ENCODE peak calls at places on chromosomes 1 and 21, in four cellular contexts. One of them, this sample, is unnamed.

GRCh38 chr21:15617968-15618367 is 111.8 kb upstream of the USP25 start:
- DNase-seq in neural progenitor cell: peak; percentile 44
- DNase-seq in GM23338: peak; percentile 46
- DNase-seq in WERI-Rb-1: no peak
- DNase-seq in this sample: peak; percentile 64

GRCh38 chr21:31665397-31665796 is 5.9 kb downstream of the SOD1 start:
- DNase-seq in neural progenitor cell: no peak
- DNase-seq in GM23338: no peak
- DNase-seq in WERI-Rb-1: no peak
- DNase-seq in this sample: peak; percentile 27

GRCh38 chr1:242890211-242890741 is 364.8 kb downstream of the CEP170 start:
- DNase-seq in neural progenitor cell: peak; percentile 85
- DNase-seq in GM23338: peak; percentile 80
- DNase-seq in WERI-Rb-1: no peak
- DNase-seq in this sample: peak; percentile 42

GRCh38 chr21:34707876-34708325 is 39.1 kb downstream of the CLIC6 start:
- DNase-seq in neural progenitor cell: no peak
- DNase-seq in GM23338: no peak
- DNase-seq in WERI-Rb-1: no peak
- DNase-seq in this sample: no peak

GRCh38 chr1:31867546-31867945 is 51.7 kb upstream of the SPOCD1 start:
- DNase-seq in neural progenitor cell: no peak
- DNase-seq in GM23338: no peak
- DNase-seq in WERI-Rb-1: no peak
- DNase-seq in this sample: no peak

GRCh38 chr1:12555411-12556367 is 62.3 kb downstream of the DHRS3 start:
- DNase-seq in neural progenitor cell: no peak
- DNase-seq in GM23338: no peak
- DNase-seq in WERI-Rb-1: no peak
- DNase-seq in this sample: no peak

GRCh38 chr1:119674835-119675289 is 26.8 kb upstream of the ZNF697 start:
- DNase-seq in neural progenitor cell: no peak
- DNase-seq in GM23338: peak; percentile 82
- DNase-seq in WERI-Rb-1: peak; percentile 61
- DNase-seq in this sample: peak; percentile 77

GRCh38 chr1:75602486-75602885 is 8.4 kb downstream of the SLC44A5 start:
- DNase-seq in neural progenitor cell: no peak
- DNase-seq in GM23338: no peak
- DNase-seq in WERI-Rb-1: no peak
- DNase-seq in this sample: no peak

GRCh38 chr1:38334930-38335592 is 288.5 kb upstream of the POU3F1 start:
- DNase-seq in neural progenitor cell: no peak
- DNase-seq in GM23338: no peak
- DNase-seq in WERI-Rb-1: peak; percentile 8
- DNase-seq in this sample: no peak

GRCh38 chr1:162353078-162353477 is 23.6 kb downstream of the SPATA46 start:
- DNase-seq in neural progenitor cell: no peak
- DNase-seq in GM23338: no peak
- DNase-seq in WERI-Rb-1: no peak
- DNase-seq in this sample: no peak

GRCh38 chr21:33871171-33871570 is 44.4 kb downstream of the ATP5PO start:
- DNase-seq in neural progenitor cell: no peak
- DNase-seq in GM23338: no peak
- DNase-seq in WERI-Rb-1: no peak
- DNase-seq in this sample: peak; percentile 49

GRCh38 chr1:14910947-14911721 is 242.4 kb upstream of the TMEM51 start:
- DNase-seq in neural progenitor cell: no peak
- DNase-seq in GM23338: no peak
- DNase-seq in WERI-Rb-1: no peak
- DNase-seq in this sample: peak; percentile 96

GRCh38 chr1:225772848-225773247 is 4.8 kb upstream of the SRP9 start:
- DNase-seq in neural progenitor cell: no peak
- DNase-seq in GM23338: no peak
- DNase-seq in WERI-Rb-1: no peak
- DNase-seq in this sample: no peak

GRCh38 chr1:165828103-165828558 is 717 bp downstream of the UCK2 start:
- DNase-seq in neural progenitor cell: peak; percentile 65
- DNase-seq in GM23338: peak; percentile 54
- DNase-seq in WERI-Rb-1: peak; percentile 50
- DNase-seq in this sample: peak; percentile 64

GRCh38 chr1:47527653-47528272 is 89.9 kb downstream of the FOXD2 start:
- DNase-seq in neural progenitor cell: peak; percentile 46
- DNase-seq in GM23338: peak; percentile 85
- DNase-seq in WERI-Rb-1: no peak
- DNase-seq in this sample: peak; percentile 51

GRCh38 chr1:223838125-223838854 is 7.5 kb downstream of the TP53BP2 start:
- DNase-seq in neural progenitor cell: no peak
- DNase-seq in GM23338: no peak
- DNase-seq in WERI-Rb-1: no peak
- DNase-seq in this sample: no peak

GRCh38 chr21:45988366-45989347 is 7.1 kb downstream of the COL6A1 start:
- DNase-seq in neural progenitor cell: no peak
- DNase-seq in GM23338: no peak
- DNase-seq in WERI-Rb-1: peak; percentile 9
- DNase-seq in this sample: no peak

GRCh38 chr1:179310271-179310670 is 16.7 kb downstream of the SOAT1 start:
- DNase-seq in neural progenitor cell: no peak
- DNase-seq in GM23338: no peak
- DNase-seq in WERI-Rb-1: no peak
- DNase-seq in this sample: peak; percentile 64

GRCh38 chr1:111251570-111251969 is 24.1 kb downstream of the CHI3L2 start:
- DNase-seq in neural progenitor cell: no peak
- DNase-seq in GM23338: no peak
- DNase-seq in WERI-Rb-1: no peak
- DNase-seq in this sample: no peak

GRCh38 chr1:17239420-17239819 is 9.5 kb upstream of the PADI3 start:
- DNase-seq in neural progenitor cell: peak; percentile 93
- DNase-seq in GM23338: peak; percentile 96
- DNase-seq in WERI-Rb-1: peak; percentile 88
- DNase-seq in this sample: peak; percentile 93

GRCh38 chr1:64505232-64505943 is 35.5 kb downstream of the CACHD1 start:
- DNase-seq in neural progenitor cell: peak; percentile 89
- DNase-seq in GM23338: peak; percentile 86
- DNase-seq in WERI-Rb-1: peak; percentile 86
- DNase-seq in this sample: no peak

GRCh38 chr1:48552903-48553626 is 81.1 kb upstream of the SPATA6 start:
- DNase-seq in neural progenitor cell: no peak
- DNase-seq in GM23338: no peak
- DNase-seq in WERI-Rb-1: peak; percentile 16
- DNase-seq in this sample: no peak

GRCh38 chr1:9203623-9204022 is 31.0 kb upstream of the H6PD start:
- DNase-seq in neural progenitor cell: no peak
- DNase-seq in GM23338: no peak
- DNase-seq in WERI-Rb-1: no peak
- DNase-seq in this sample: no peak

GRCh38 chr1:1264868-1265272 is 8.8 kb downstream of the UBE2J2 start:
- DNase-seq in neural progenitor cell: peak; percentile 50
- DNase-seq in GM23338: peak; percentile 84
- DNase-seq in WERI-Rb-1: no peak
- DNase-seq in this sample: peak; percentile 78

GRCh38 chr1:189662190-189662589 is 815.5 kb downstream of the BRINP3 start:
- DNase-seq in neural progenitor cell: no peak
- DNase-seq in GM23338: no peak
- DNase-seq in WERI-Rb-1: no peak
- DNase-seq in this sample: peak; percentile 62

GRCh38 chr1:209073879-209074278 is 509.6 kb upstream of the CAMK1G start:
- DNase-seq in neural progenitor cell: no peak
- DNase-seq in GM23338: no peak
- DNase-seq in WERI-Rb-1: no peak
- DNase-seq in this sample: no peak

GRCh38 chr1:209080170-209080781 is 503.2 kb upstream of the CAMK1G start:
- DNase-seq in neural progenitor cell: no peak
- DNase-seq in GM23338: no peak
- DNase-seq in WERI-Rb-1: no peak
- DNase-seq in this sample: peak; percentile 36

GRCh38 chr1:209072481-209072880 is 511.0 kb upstream of the CAMK1G start:
- DNase-seq in neural progenitor cell: no peak
- DNase-seq in GM23338: no peak
- DNase-seq in WERI-Rb-1: no peak
- DNase-seq in this sample: no peak

GRCh38 chr1:209076688-209077087 is 506.8 kb upstream of the CAMK1G start:
- DNase-seq in neural progenitor cell: no peak
- DNase-seq in GM23338: peak; percentile 74
- DNase-seq in WERI-Rb-1: peak; percentile 47
- DNase-seq in this sample: peak; percentile 84

DNA sequence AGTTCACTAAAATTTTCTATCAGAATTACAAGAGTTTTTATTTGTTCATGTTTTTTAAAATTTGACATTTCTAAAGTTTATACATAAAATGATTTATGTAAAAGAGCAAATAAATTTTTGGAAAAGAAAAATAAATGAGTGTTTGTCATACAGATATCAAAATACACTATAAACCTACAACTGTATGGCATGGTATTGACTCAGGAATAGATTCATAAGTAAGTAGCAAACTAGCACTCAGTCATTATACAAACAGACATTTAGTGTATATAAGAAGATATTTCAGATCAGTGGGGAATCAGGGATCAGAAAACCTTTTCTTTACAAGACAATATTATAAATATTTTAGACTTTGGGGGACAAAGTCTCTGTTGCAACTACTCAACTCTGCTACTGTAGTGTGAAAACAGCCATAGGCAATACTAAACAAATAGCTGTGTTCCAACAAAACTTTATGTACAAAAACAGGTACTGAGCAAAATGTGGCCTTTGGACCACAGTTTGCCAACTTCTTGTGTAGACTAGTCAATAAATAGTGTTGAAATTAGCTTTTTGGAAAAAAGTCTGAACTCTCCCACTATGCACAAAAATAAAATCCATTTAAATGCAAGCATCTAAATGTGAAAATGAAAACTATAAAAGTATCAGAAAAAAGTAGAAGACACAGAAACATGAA is 508.8 kb upstream of the CAMK1G start:
- DNase-seq in neural progenitor cell: no peak
- DNase-seq in GM23338: no peak
- DNase-seq in WERI-Rb-1: no peak
- DNase-seq in this sample: no peak
- TF ChIP-seq CTCF in neural progenitor cell: no peak
- TF ChIP-seq CTCF in GM23338: no peak
- TF ChIP-seq CTCF in WERI-Rb-1: no peak
- TF ChIP-seq CTCF in this sample: no peak

DNA sequence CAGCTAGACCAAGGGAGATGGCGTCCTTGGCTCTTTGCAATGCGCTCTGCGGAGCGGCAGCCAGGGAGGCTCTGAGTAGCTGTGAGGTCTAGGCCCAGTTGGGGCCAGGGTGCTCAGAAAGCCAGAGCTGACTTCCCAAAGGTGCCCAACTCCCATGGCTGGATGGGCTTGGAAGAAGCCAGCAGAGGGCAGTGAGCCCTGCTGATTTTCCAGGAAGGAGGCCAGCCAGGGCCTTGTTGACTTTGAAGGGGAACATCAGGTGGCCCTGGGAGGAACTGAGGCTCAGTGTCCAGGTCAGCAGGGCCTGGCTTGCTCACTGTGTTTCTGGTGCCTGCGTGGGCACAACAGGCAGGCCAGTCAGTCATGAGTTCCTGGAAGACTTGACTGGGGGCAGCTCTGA is 27.1 kb downstream of the CDCP2 start:
- DNase-seq in neural progenitor cell: peak; percentile 49
- DNase-seq in GM23338: no peak
- DNase-seq in WERI-Rb-1: peak; percentile 69
- DNase-seq in this sample: peak; percentile 36
- TF ChIP-seq CTCF in neural progenitor cell: peak; percentile 35
- TF ChIP-seq CTCF in GM23338: peak; percentile 37
- TF ChIP-seq CTCF in WERI-Rb-1: peak; percentile 77
- TF ChIP-seq CTCF in this sample: peak; percentile 12

DNA sequence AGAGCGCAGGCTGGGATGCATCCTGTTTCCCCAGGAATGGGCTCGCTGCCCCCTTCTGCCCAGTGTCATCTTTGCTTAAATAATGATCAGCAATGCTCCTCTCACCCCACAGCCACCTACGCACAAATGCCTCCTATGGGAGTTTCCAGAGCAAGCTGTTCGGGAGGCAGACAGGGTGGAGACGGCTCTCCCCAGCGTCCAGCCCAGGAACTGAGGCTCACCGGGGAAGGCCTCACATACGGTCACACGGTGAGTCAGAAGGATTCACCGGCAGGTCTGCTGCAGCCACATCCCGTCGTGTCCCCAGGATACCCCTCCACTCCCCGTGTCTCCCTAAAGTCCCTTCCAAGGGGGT is 40.3 kb upstream of the RUNX3 start:
- DNase-seq in neural progenitor cell: peak; percentile 52
- DNase-seq in GM23338: peak; percentile 53
- DNase-seq in WERI-Rb-1: peak; percentile 81
- DNase-seq in this sample: peak; percentile 51
- TF ChIP-seq CTCF in neural progenitor cell: no peak
- TF ChIP-seq CTCF in GM23338: no peak
- TF ChIP-seq CTCF in WERI-Rb-1: no peak
- TF ChIP-seq CTCF in this sample: no peak

GRCh38 chr1:16048573-16049189 is 5.1 kb downstream of the CLCNKB start:
- DNase-seq in neural progenitor cell: peak; percentile 95
- DNase-seq in GM23338: peak; percentile 97
- DNase-seq in WERI-Rb-1: peak; percentile 60
- DNase-seq in this sample: no peak
- TF ChIP-seq CTCF in neural progenitor cell: peak; percentile 39
- TF ChIP-seq CTCF in GM23338: peak; percentile 38
- TF ChIP-seq CTCF in WERI-Rb-1: no peak
- TF ChIP-seq CTCF in this sample: no peak

GRCh38 chr1:6485937-6486250 is 5.6 kb downstream of the PLEKHG5 start:
- DNase-seq in neural progenitor cell: no peak
- DNase-seq in GM23338: no peak
- DNase-seq in WERI-Rb-1: peak; percentile 48
- DNase-seq in this sample: no peak
- TF ChIP-seq CTCF in neural progenitor cell: no peak
- TF ChIP-seq CTCF in GM23338: no peak
- TF ChIP-seq CTCF in WERI-Rb-1: peak; percentile 29
- TF ChIP-seq CTCF in this sample: no peak